ENCODE peak calls at places on chromosomes 4 and X, in eight cellular contexts. M is stimulated activated CD4-positive, alpha-beta T cell treated with anti-CD3 and anti-CD28 coated beads, Interleukin-12 subunit alpha, Interleukin-12 subunit beta, amount 100 ng/mL, for 4 hours; F is bronchial epithelial cell; K is activated CD4-positive, alpha-beta T cell treated with anti-CD3 and anti-CD28 coated beads for 1 hour; V is glutamatergic neuron; B is CD4-positive, alpha-beta memory T cell; X is EL; S is T-helper 9 cell. Z is an unnamed sample.
A peak's percentile ranks its signal among the peaks of the same experiment; 100 is the strongest.

GRCh38 chrX:40169193-40170086 is 71.7 kb upstream of the BCOR start:
- DNase-seq in X (peak; percentile 73), F (peak; percentile 61), K (peak; percentile 65), V (peak; percentile 70), B (peak; percentile 82), M (peak; percentile 62), S (peak; percentile 65), Z (peak; percentile 93)

GRCh38 chr4:129145222-129145730 is 49.3 kb downstream of the C4orf33 start:
- DNase-seq in M (no peak), X (no peak), F (no peak), S (no peak), V (no peak), K (no peak), B (no peak), Z (peak; percentile 3)

GRCh38 chr4:128573781-128574508 is 235.6 kb upstream of the JADE1 start:
- DNase-seq in V (no peak), B (no peak), F (peak; percentile 31), K (no peak), S (no peak), X (peak; percentile 92), M (no peak), Z (peak; percentile 74)

GRCh38 chr4:187424636-187425035 is 570.9 kb upstream of the ZFP42 start:
- DNase-seq in S (no peak), K (no peak), X (peak; percentile 32), B (no peak), M (no peak), F (peak; percentile 27), V (no peak), Z (no peak)

GRCh38 chr4:155377281-155377680 is 516 bp upstream of the MAP9 start:
- DNase-seq in K (no peak), V (no peak), B (no peak), X (no peak), S (no peak), F (peak; percentile 58), M (no peak), Z (peak; percentile 22)

GRCh38 chr4:75844151-75844662 is 58.0 kb downstream of the PPEF2 start:
- DNase-seq in B (no peak), X (peak; percentile 96), K (no peak), F (no peak), M (no peak), S (no peak), V (no peak), Z (peak; percentile 85)

GRCh38 chrX:14030248-14030592 is 528 bp upstream of the GEMIN8 start:
- DNase-seq in F (peak; percentile 44), M (no peak), B (no peak), K (no peak), X (peak; percentile 34), S (no peak), V (no peak), Z (peak; percentile 52)

GRCh38 chr4:37392540-37393255 is 148.2 kb downstream of the NWD2 start:
- DNase-seq in S (no peak), M (no peak), K (no peak), B (no peak), F (peak; percentile 17), X (peak; percentile 3), V (no peak), Z (no peak)

GRCh38 chr4:99938243-99938753 is 8.1 kb downstream of the DNAJB14 start:
- DNase-seq in M (no peak), F (no peak), S (no peak), X (no peak), V (no peak), B (no peak), K (no peak), Z (no peak)

GRCh38 chr4:128906581-128906980 is 97.1 kb downstream of the JADE1 start:
- DNase-seq in B (no peak), M (no peak), S (no peak), X (no peak), K (no peak), F (no peak), V (no peak), Z (no peak)

GRCh38 chrX:5976332-5976731 is 252.3 kb downstream of the NLGN4X start:
- DNase-seq in M (no peak), X (no peak), F (no peak), K (no peak), B (no peak), S (no peak), V (no peak), Z (no peak)

Z was measured in mesenchymal stem cell.